ENCODE peak calls at places on chromosomes 11 and 22, in five cellular contexts. U is H1, X is IMR-90, O is neuronal stem cell, A is mesendoderm. F is an unnamed sample.

GRCh38 chr22:48868554-48868953 is 959.1 kb downstream of the BRD1 start:
- DNase-seq in X (no peak), O (no peak), A (no peak), U (no peak), F (no peak)

GRCh38 chr11:65560555-65561418 is 2.6 kb upstream of the LTBP3 start:
- DNase-seq in O (no peak), X (peak), U (peak), A (peak), F (peak)

GRCh38 chr11:94740083-94740974 is 27.8 kb upstream of the AMOTL1 start:
- DNase-seq in O (peak), U (peak), X (no peak), A (peak), F (peak)

GRCh38 chr11:20443596-20443995 is 56.1 kb downstream of the PRMT3 start:
- DNase-seq in X (peak), A (peak), O (no peak), U (no peak), F (no peak)

GRCh38 chr11:67252831-67253239 is 13.4 kb upstream of the GRK2 start:
- DNase-seq in A (peak), O (no peak), U (no peak), X (peak), F (no peak)

GRCh38 chr11:107857550-107858216 is 904 bp downstream of the SLC35F2 start:
- DNase-seq in U (peak), X (peak), A (peak), O (no peak), F (no peak)

GRCh38 chr11:10305262-10305963 is 540 bp downstream of the ADM start:
- DNase-seq in X (peak), U (peak), O (no peak), A (peak), F (peak)

GRCh38 chr11:83475741-83476140 is 189.6 kb upstream of the CCDC90B start:
- DNase-seq in U (no peak), A (no peak), X (no peak), O (no peak), F (no peak)

GRCh38 chr11:102407901-102408300 is 44.7 kb downstream of the TMEM123 start:
- DNase-seq in X (no peak), U (no peak), A (no peak), O (no peak), F (no peak)

GRCh38 chr22:26618487-26618886 is 660 bp upstream of the CRYBB1 start:
- DNase-seq in A (no peak), U (no peak), X (no peak), O (no peak), F (no peak)

GRCh38 chr22:40044870-40045834 is 50.4 kb downstream of the FAM83F start:
- DNase-seq in X (peak), A (peak), O (peak), U (peak), F (peak)

GRCh38 chr22:30235687-30236170 is 10.8 kb downstream of the LIF start:
- DNase-seq in A (peak), U (no peak), O (no peak), X (peak), F (no peak)

GRCh38 chr22:29108137-29108536 is 35.3 kb downstream of the KREMEN1 start:
- DNase-seq in X (peak), O (no peak), A (no peak), U (no peak), F (no peak)

GRCh38 chr22:23106906-23107367 is 34.9 kb downstream of the RSPH14 start:
- DNase-seq in A (no peak), O (no peak), U (no peak), X (no peak), F (no peak)

GRCh38 chr22:42336527-42337227 is 66.2 kb upstream of the TCF20 start:
- DNase-seq in U (no peak), A (no peak), O (no peak), X (no peak), F (no peak)

GRCh38 chr11:118156531-118157185 is 4.0 kb upstream of the SCN4B start:
- DNase-seq in O (no peak), U (no peak), A (no peak), X (no peak), F (peak)

GRCh38 chr11:910589-911030 is at the start of gene CHID1:
- DNase-seq in O (peak), A (peak), U (peak), X (peak), F (peak)

GRCh38 chr11:134228625-134229024 is 4.2 kb downstream of the VPS26B start:
- DNase-seq in A (no peak), O (no peak), U (no peak), X (no peak), F (no peak)

GRCh38 chr22:23786752-23787599 is at the start of gene SMARCB1:
- DNase-seq in O (peak), U (peak), X (peak), A (peak), F (peak)

GRCh38 chr11:32188785-32189184 is 97.9 kb downstream of the RCN1 start:
- DNase-seq in X (no peak), A (no peak), O (no peak), U (no peak), F (no peak)

GRCh38 chr22:38834991-38835390 is 8.8 kb downstream of the NPTXR start:
- DNase-seq in O (no peak), A (no peak), U (no peak), X (no peak), F (no peak)

GRCh38 chr11:1128333-1129142 is 29.2 kb upstream of the MUC5AC start:
- DNase-seq in U (no peak), A (no peak), X (no peak), O (no peak), F (peak)

GRCh38 chr11:111086058-111086457 is 159.5 kb upstream of the POU2AF2 start:
- DNase-seq in A (peak), X (no peak), U (no peak), O (no peak), F (no peak)

GRCh38 chr22:35140879-35141745 is 75.2 kb downstream of the ISX start:
- DNase-seq in A (peak), O (peak), U (peak), X (no peak), F (peak)

GRCh38 chr22:42069801-42070516 is 653 bp downstream of the NAGA start:
- DNase-seq in X (no peak), U (no peak), A (no peak), O (no peak), F (peak)

GRCh38 chr11:69817265-69818236 is 1.7 kb downstream of the FGF3 start:
- DNase-seq in O (no peak), A (peak), X (no peak), U (peak), F (no peak)

GRCh38 chr11:130522284-130522961 is 74.0 kb downstream of the ADAMTS15 start:
- DNase-seq in O (peak), U (peak), A (peak), X (peak), F (peak)

GRCh38 chr11:45333506-45333971 is 47.4 kb upstream of the SYT13 start:
- DNase-seq in U (peak), A (peak), O (no peak), X (peak), F (peak)

GRCh38 chr11:121650520-121651266 is 197.9 kb upstream of the SORL1-AS1 start:
- DNase-seq in X (no peak), O (no peak), A (no peak), U (no peak), F (no peak)

GRCh38 chr22:39117585-39118191 is 20.6 kb downstream of the APOBEC3H start:
- DNase-seq in U (no peak), A (peak), O (no peak), X (peak), F (peak)

GRCh38 chr11:64854534-64855502 is 10.4 kb upstream of the CDC42BPG start:
- DNase-seq in O (no peak), X (peak), U (no peak), A (peak), F (no peak)

GRCh38 chr22:20229916-20230775 is 38.0 kb downstream of the RTN4R start:
- DNase-seq in A (no peak), X (no peak), O (no peak), U (no peak), F (no peak)

GRCh38 chr11:16528639-16529038 is 172.3 kb upstream of the SOX6 start:
- DNase-seq in U (no peak), A (no peak), X (no peak), O (no peak), F (no peak)

GRCh38 chr11:16526947-16527346 is 170.6 kb upstream of the SOX6 start:
- DNase-seq in A (no peak), X (no peak), O (no peak), U (no peak), F (no peak)

GRCh38 chr11:16527525-16528246 is 171.3 kb upstream of the SOX6 start:
- DNase-seq in A (no peak), X (no peak), O (no peak), U (no peak), F (no peak)
- H4K8ac ChIP-seq in A (no peak), X (no peak), O (no peak), U (no peak), F (no peak)

DNA sequence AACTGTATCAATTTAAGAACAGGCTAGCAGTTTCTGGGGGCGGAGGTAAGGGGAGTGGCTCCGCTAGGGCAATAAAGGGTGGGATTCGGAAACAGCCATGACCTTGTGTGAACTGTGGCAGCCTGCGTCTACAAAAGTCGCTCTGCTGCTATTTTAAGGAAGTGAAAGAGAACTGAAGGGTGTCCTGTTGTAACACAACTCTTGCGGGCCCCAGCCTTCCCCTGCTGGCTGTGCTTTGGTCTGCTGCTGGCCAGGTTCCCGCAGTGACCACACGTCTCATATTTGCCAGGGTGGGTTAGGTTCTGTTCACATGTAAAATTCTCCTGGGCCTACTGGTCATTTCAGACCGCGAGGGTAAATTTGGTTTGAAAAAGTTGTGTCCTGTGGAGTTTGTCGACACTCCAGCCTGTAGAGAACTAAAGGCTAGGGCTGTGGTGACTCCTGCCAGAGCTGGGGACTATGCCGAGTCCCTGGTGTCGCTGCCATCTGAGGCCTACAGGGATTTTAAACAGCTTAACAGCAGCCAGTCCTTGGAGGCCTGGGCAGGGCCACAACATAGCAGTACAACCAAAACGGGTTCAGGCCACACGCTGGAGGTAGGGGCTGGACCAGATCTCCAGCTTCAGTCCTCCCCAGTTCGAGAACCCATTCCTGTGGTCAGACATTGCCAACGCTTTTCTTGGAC is 1.1 kb upstream of the PPFIBP2 start:
- DNase-seq in X (no peak), U (no peak), A (no peak), O (no peak), F (no peak)
- H4K8ac ChIP-seq in X (no peak), U (no peak), A (no peak), O (no peak), F (no peak)

GRCh38 chr11:46370253-46370652 is 11.2 kb upstream of the MDK start:
- DNase-seq in A (no peak), X (no peak), O (no peak), U (no peak), F (no peak)
- H4K8ac ChIP-seq in A (no peak), X (no peak), O (no peak), U (no peak), F (no peak)

DNA sequence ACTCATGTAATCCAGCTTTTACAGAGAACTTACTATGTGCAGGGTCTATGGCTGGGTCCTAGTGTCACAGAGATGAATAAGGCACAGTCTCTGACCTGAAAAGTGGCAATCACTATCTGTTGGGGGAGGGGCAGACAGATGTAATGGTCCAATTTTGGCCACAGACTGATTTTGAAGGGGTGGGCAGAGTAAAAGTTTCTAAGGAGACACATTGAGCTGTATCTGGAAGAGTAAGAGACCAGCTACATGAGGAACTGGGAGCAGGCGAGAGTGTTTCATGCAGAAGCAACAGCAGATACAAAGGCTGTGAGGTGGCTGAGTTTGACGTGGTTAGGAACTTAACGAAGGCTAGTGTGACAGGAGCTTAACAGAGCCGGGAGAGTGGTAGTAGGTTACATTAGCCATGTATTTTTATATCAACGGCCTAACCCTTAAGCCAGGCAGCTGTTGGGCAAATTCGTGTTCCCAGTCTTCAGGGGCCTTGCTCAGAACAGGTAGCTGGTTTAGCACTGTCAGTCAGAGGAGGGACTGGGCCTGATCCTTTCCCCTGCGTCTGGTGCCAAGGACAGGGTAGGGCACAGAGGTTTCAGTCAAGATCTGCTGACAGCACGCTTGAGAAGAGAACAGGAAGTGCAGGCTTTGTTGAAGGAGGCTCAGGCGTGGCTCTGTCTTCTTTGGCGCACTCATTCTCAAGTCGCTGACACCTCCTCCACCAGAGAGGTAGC is 1.4 kb upstream of the STIM1 start:
- DNase-seq in A (no peak), X (no peak), U (no peak), O (no peak), F (no peak)
- H4K8ac ChIP-seq in A (no peak), X (peak), U (no peak), O (no peak), F (no peak)

GRCh38 chr22:43887391-43887790 is 4.4 kb downstream of the PNPLA5 start:
- DNase-seq in O (no peak), X (no peak), U (no peak), A (no peak), F (no peak)
- H4K8ac ChIP-seq in O (no peak), X (no peak), U (no peak), A (no peak), F (no peak)

DNA sequence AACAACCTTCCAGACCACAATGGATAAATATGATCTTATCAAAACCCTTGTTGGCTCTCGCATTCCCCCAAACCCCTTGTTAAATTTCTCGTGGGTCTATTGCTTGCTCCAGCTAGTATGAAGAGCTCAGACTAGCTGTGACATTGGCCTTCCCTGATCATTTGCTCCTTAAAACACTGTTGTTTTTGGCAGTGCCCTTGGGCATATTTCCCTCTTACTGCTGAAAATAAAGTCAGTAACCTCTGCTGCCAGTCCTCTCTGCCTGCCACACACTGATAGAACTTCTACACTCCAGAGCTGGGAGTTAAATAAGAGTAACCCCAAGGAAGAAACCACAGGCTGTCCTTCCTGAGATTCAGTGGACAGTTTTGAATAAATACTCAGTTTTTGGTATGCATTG is 84.1 kb upstream of the SYN3 start:
- DNase-seq in U (no peak), X (no peak), O (no peak), A (no peak), F (no peak)
- H4K8ac ChIP-seq in U (no peak), X (no peak), O (no peak), A (no peak), F (no peak)

F was measured in H9.